ENCODE peak calls at places on chromosomes 7 and 10, in five cellular contexts. Q, C, U, S and F are unnamed samples.

GRCh38 chr7:155298288-155298833 is 683 bp downstream of the INSIG1 start:
- DNase-seq in Q (no peak), C (no peak), U (no peak), S (no peak), F (peak; percentile 36)

GRCh38 chr7:1083729-1084657 is 3.9 kb upstream of the GPER1 start:
- DNase-seq in Q (no peak), C (no peak), U (peak; percentile 43), S (no peak), F (no peak)

GRCh38 chr7:37531225-37531624 is 82.6 kb upstream of the ELMO1 start:
- DNase-seq in Q (peak; percentile 25), C (no peak), U (no peak), S (no peak), F (no peak)

GRCh38 chr7:21543528-21544302 is 876 bp downstream of the DNAH11 start:
- DNase-seq in Q (no peak), C (no peak), U (no peak), S (peak; percentile 25), F (peak; percentile 71)

GRCh38 chr7:47817922-47818321 is 130.3 kb downstream of the PKD1L1 start:
- DNase-seq in Q (no peak), C (no peak), U (no peak), S (no peak), F (no peak)

GRCh38 chr10:58239561-58240169 is 28.0 kb downstream of the IPMK start:
- DNase-seq in Q (no peak), C (no peak), U (no peak), S (peak; percentile 75), F (peak; percentile 65)

GRCh38 chr7:79090543-79090942 is 362.9 kb downstream of the MAGI2 start:
- DNase-seq in Q (no peak), C (no peak), U (no peak), S (peak; percentile 31), F (no peak)

GRCh38 chr7:31028006-31028405 is 24.1 kb upstream of the ADCYAP1R1 start:
- DNase-seq in Q (no peak), C (no peak), U (no peak), S (no peak), F (no peak)